ENCODE peak calls at places on chromosome 4, in five cellular contexts. J is thyroid gland, X is endothelial cell, D is AG04449, O is IMR-90. R is an unnamed sample.
A peak's percentile ranks its signal among the peaks of the same experiment; 100 is the strongest.

GRCh38 chr4:33067221-33067620 is 2347.1 kb downstream of the PCDH7 start:
- DNase-seq in D (no peak), O (peak; percentile 18), X (no peak), J (no peak), R (no peak)

GRCh38 chr4:155237567-155237966 is 29.1 kb downstream of the NPY2R start:
- DNase-seq in X (no peak), J (no peak), O (no peak), D (no peak), R (no peak)

GRCh38 chr4:76365636-76366035 is 55.3 kb downstream of the CCDC158 start:
- DNase-seq in X (no peak), D (no peak), J (no peak), O (peak; percentile 46), R (no peak)

GRCh38 chr4:41933997-41934812 is 1.0 kb upstream of the TMEM33 start:
- DNase-seq in X (no peak), D (no peak), O (no peak), J (no peak), R (no peak)

GRCh38 chr4:185425600-185426352 is at the start of gene UFSP2:
- DNase-seq in J (peak; percentile 86), D (peak; percentile 51), X (peak; percentile 78), O (peak; percentile 88), R (peak; percentile 59)

GRCh38 chr4:1092026-1092982 is 21.1 kb downstream of the RNF212 start:
- DNase-seq in O (no peak), D (no peak), X (no peak), J (peak; percentile 59), R (no peak)

GRCh38 chr4:56259595-56259994 is 127.7 kb downstream of the AASDH start:
- DNase-seq in X (no peak), J (no peak), D (no peak), O (no peak), R (no peak)

GRCh38 chr4:89814362-89814761 is 22.6 kb downstream of the SNCA start:
- DNase-seq in J (no peak), O (no peak), D (no peak), X (no peak), R (no peak)

GRCh38 chr4:37594095-37594494 is 92.1 kb downstream of the RELL1 start:
- DNase-seq in X (no peak), D (no peak), O (no peak), J (no peak), R (no peak)

GRCh38 chr4:1170156-1170804 is 2.1 kb downstream of the SPON2 start:
- DNase-seq in O (no peak), J (no peak), X (no peak), D (no peak), R (no peak)

GRCh38 chr4:54647070-54647469 is 10.7 kb upstream of the KIT start:
- DNase-seq in D (no peak), O (no peak), X (no peak), J (no peak), R (no peak)

GRCh38 chr4:98573791-98574190 is 84.6 kb downstream of the TSPAN5 start:
- DNase-seq in X (no peak), O (no peak), J (no peak), D (no peak), R (no peak)

GRCh38 chr4:56640907-56641493 is 40.1 kb downstream of the HOPX start:
- DNase-seq in O (no peak), X (no peak), D (no peak), J (no peak), R (no peak)

GRCh38 chr4:142656178-142656577 is 189.9 kb downstream of the INPP4B start:
- DNase-seq in D (no peak), J (peak; percentile 1), O (no peak), X (no peak), R (no peak)

GRCh38 chr4:151460434-151460833 is 51.5 kb downstream of the FHIP1A start:
- DNase-seq in O (no peak), J (no peak), X (no peak), D (no peak), R (no peak)

GRCh38 chr4:518569-519083 is 19.6 kb downstream of the PIGG start:
- DNase-seq in J (no peak), X (no peak), O (no peak), D (no peak), R (no peak)

GRCh38 chr4:124386163-124386562 is 326.4 kb downstream of the ANKRD50 start:
- DNase-seq in D (no peak), X (no peak), O (no peak), J (no peak), R (no peak)

GRCh38 chr4:81723927-81724587 is 252.3 kb upstream of the RASGEF1B start:
- DNase-seq in X (no peak), J (peak; percentile 22), O (no peak), D (no peak), R (no peak)

GRCh38 chr4:38091636-38092035 is 131.4 kb downstream of the PTTG2 start:
- DNase-seq in X (no peak), D (no peak), O (peak; percentile 70), J (no peak), R (no peak)

GRCh38 chr4:48112017-48112667 is 21.9 kb downstream of the TXK start:
- DNase-seq in J (no peak), X (no peak), D (no peak), O (peak; percentile 45), R (no peak)

GRCh38 chr4:38800366-38800765 is 4.2 kb downstream of the TLR1 start:
- DNase-seq in J (no peak), X (no peak), D (no peak), O (no peak), R (no peak)

GRCh38 chr4:183674153-183674552 is 15.1 kb downstream of the TRAPPC11 start:
- DNase-seq in X (no peak), J (no peak), D (no peak), O (no peak), R (no peak)

GRCh38 chr4:14221176-14221575 is 593.7 kb upstream of the BOD1L1 start:
- DNase-seq in X (no peak), J (no peak), O (peak; percentile 4), D (no peak), R (no peak)

GRCh38 chr4:147096667-147097604 is 151.3 kb upstream of the TTC29 start:
- DNase-seq in O (peak; percentile 69), X (no peak), D (no peak), J (no peak), R (peak; percentile 51)

GRCh38 chr4:181637186-181638105 is 605.8 kb upstream of the TENM3 start:
- DNase-seq in J (no peak), O (peak; percentile 58), D (no peak), X (no peak), R (no peak)

GRCh38 chr4:57911203-57911602 is 801.0 kb upstream of the IGFBP7 start:
- DNase-seq in D (no peak), X (no peak), J (peak; percentile 15), O (no peak), R (no peak)

GRCh38 chr4:71570492-71570891 is 213.4 kb downstream of the GC start:
- DNase-seq in O (peak; percentile 17), X (no peak), D (no peak), J (no peak), R (no peak)

GRCh38 chr4:92305148-92305877 is 1.5 kb downstream of the GRID2 start:
- DNase-seq in J (peak; percentile 58), X (peak; percentile 86), O (peak; percentile 32), D (no peak), R (no peak)

GRCh38 chr4:123616970-123617392 is 220.4 kb downstream of the SPRY1 start:
- DNase-seq in X (peak; percentile 34), O (no peak), J (peak; percentile 27), D (no peak), R (peak; percentile 35)

GRCh38 chr4:2667428-2667827 is 88.7 kb downstream of the TNIP2 start:
- DNase-seq in O (no peak), D (no peak), X (no peak), J (no peak), R (no peak)

GRCh38 chr4:134906404-134907023 is 704.9 kb upstream of the PABPC4L start:
- DNase-seq in X (peak; percentile 39), O (no peak), D (no peak), J (peak; percentile 1), R (no peak)

GRCh38 chr4:121308328-121308663 is 72.5 kb downstream of the QRFPR start:
- DNase-seq in O (no peak), X (no peak), J (no peak), D (no peak), R (no peak)

GRCh38 chr4:183637461-183637860 is 21.5 kb downstream of the RWDD4 start:
- DNase-seq in D (no peak), O (peak; percentile 53), J (no peak), X (no peak), R (no peak)

GRCh38 chr4:175421506-175421905 is 390.6 kb downstream of the GPM6A start:
- DNase-seq in O (peak; percentile 66), D (no peak), X (no peak), J (no peak), R (no peak)

GRCh38 chr4:172657112-172657511 is 511.5 kb upstream of the GALNT7 start:
- DNase-seq in X (no peak), O (no peak), J (no peak), D (no peak), R (no peak)

GRCh38 chr4:95204267-95204835 is 344.4 kb downstream of the UNC5C start:
- DNase-seq in D (no peak), J (no peak), X (no peak), O (no peak), R (no peak)

GRCh38 chr4:95209942-95210341 is 338.8 kb downstream of the UNC5C start:
- DNase-seq in D (no peak), J (no peak), X (no peak), O (no peak), R (no peak)

GRCh38 chr4:95204873-95205272 is 343.9 kb downstream of the UNC5C start:
- DNase-seq in O (no peak), J (no peak), D (no peak), X (no peak), R (no peak)
- TF ChIP-seq CTCF in O (no peak), J (no peak), D (peak; percentile 1), X (no peak), R (peak; percentile 22)

GRCh38 chr4:177033130-177033529 is 240.4 kb upstream of the VEGFC start:
- DNase-seq in O (no peak), D (no peak), X (no peak), J (no peak), R (no peak)
- TF ChIP-seq CTCF in O (no peak), D (no peak), X (no peak), J (no peak), R (no peak)

DNA sequence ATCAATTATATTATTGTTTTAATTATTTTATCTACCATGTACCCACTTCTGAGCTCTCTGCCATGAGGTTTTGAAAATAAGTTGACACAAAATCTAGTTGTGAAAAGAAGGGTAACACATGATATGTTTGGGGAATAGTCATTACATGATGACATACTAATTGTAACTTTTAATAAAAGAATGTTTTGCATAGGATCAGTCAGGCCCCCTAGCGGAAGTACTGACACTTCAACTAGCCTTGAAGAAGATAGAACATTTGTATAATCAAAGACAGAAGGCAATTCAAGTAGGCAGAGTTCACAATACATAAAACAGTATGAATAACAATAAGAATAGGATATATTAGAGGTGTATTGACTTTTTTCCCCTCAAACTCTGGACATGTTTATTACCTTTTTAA is 1191.0 kb upstream of the AGA start:
- DNase-seq in O (no peak), D (no peak), X (no peak), J (no peak), R (no peak)
- TF ChIP-seq CTCF in O (no peak), D (no peak), X (peak; percentile 48), J (no peak), R (no peak)

DNA sequence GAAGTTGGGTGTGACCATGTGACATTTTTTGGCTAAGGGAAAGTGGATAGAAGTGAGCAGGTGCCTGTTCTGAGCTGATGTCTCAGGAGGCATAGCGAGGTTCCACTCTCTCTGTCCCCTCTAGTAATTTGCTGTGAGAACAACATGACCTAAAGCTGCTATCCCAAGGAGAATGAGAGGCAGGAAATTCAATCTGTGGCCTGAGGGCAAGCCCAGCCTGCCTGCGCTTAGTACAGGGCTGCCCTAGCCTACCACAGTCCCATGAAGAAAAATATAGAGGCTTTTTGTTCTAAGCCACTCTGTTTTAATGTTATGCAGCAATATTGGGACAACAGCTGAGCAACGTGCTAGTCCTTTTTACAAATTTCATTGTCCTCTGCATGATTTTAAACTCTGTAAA is 193.1 kb downstream of the LDB2 start:
- DNase-seq in J (no peak), D (no peak), O (no peak), X (no peak), R (no peak)
- TF ChIP-seq CTCF in J (no peak), D (no peak), O (no peak), X (no peak), R (no peak)